ENCODE peak calls at places on chromosomes 2 and 18, in eight cellular contexts. M is heart left ventricle, I is Peyer's patch, V is tibial nerve, B is K562, K is adrenal gland, H is transverse colon, N is breast epithelium. R is an unnamed sample.

GRCh38 chr2:150147889-150148683 is 339.4 kb downstream of the RND3 start:
- DNase-seq in V (no peak), H (no peak), K (no peak), B (no peak), M (no peak), I (no peak), N (no peak), R (no peak)

GRCh38 chr2:127388423-127389164 is 819 bp upstream of the MAP3K2 start:
- DNase-seq in V (no peak), M (no peak), I (no peak), H (no peak), K (no peak), N (no peak), B (no peak), R (no peak)

GRCh38 chr18:67131498-67131897 is 385.0 kb downstream of the DSEL start:
- DNase-seq in B (no peak), I (no peak), N (no peak), V (no peak), H (no peak), M (no peak), K (no peak), R (no peak)

GRCh38 chr2:85106489-85107180 is 26.6 kb upstream of the TCF7L1 start:
- DNase-seq in B (no peak), K (no peak), H (no peak), I (no peak), N (no peak), M (no peak), V (no peak), R (no peak)

GRCh38 chr2:134669731-134670669 is 48.8 kb downstream of the TMEM163 start:
- DNase-seq in B (no peak), I (no peak), N (no peak), K (peak; percentile 83), H (no peak), V (peak; percentile 11), M (no peak), R (peak; percentile 32)

GRCh38 chr2:179596018-179596417 is 265.4 kb downstream of the ZNF385B start:
- DNase-seq in K (no peak), H (no peak), N (no peak), I (no peak), B (no peak), M (no peak), V (no peak), R (no peak)

GRCh38 chr18:2855560-2856350 is 8.9 kb downstream of the EMILIN2 start:
- DNase-seq in V (no peak), M (no peak), N (no peak), H (no peak), I (no peak), B (no peak), K (no peak), R (no peak)

GRCh38 chr2:132550285-132550684 is 119.7 kb downstream of the LYPD1 start:
- DNase-seq in V (no peak), B (no peak), N (no peak), K (no peak), H (no peak), I (no peak), M (no peak), R (no peak)

GRCh38 chr2:46167406-46167805 is 129.8 kb upstream of the EPAS1 start:
- DNase-seq in N (no peak), K (no peak), M (no peak), B (no peak), H (no peak), V (no peak), I (no peak), R (no peak)

GRCh38 chr2:97991081-97991856 is 4.5 kb downstream of the TMEM131 start:
- DNase-seq in I (no peak), N (no peak), V (no peak), M (no peak), H (no peak), K (no peak), B (no peak), R (no peak)

GRCh38 chr2:106944220-106944619 is 58.3 kb upstream of the ST6GAL2 start:
- DNase-seq in H (no peak), K (no peak), V (no peak), M (no peak), I (no peak), B (no peak), N (no peak), R (no peak)

GRCh38 chr2:146451972-146452371 is 1392.9 kb upstream of the ACVR2A start:
- DNase-seq in B (no peak), K (no peak), V (no peak), I (no peak), M (no peak), N (no peak), H (no peak), R (no peak)

GRCh38 chr2:234206738-234207137 is 156.2 kb downstream of the SPP2 start:
- DNase-seq in H (no peak), K (no peak), B (no peak), V (no peak), M (no peak), N (no peak), I (no peak), R (no peak)

GRCh38 chr18:13232971-13233565 is 14.5 kb downstream of the LDLRAD4 start:
- DNase-seq in K (no peak), N (no peak), I (no peak), V (no peak), H (no peak), M (no peak), B (no peak), R (peak; percentile 82)

GRCh38 chr2:66547887-66548286 is 113.0 kb downstream of the MEIS1 start:
- DNase-seq in B (no peak), V (no peak), K (no peak), N (no peak), H (no peak), M (no peak), I (no peak), R (no peak)
- H3K27ac ChIP-seq in B (no peak overlapping the region), V (no peak overlapping the region), K (no peak overlapping the region), N (no peak overlapping the region), H (no peak overlapping the region), M (no peak overlapping the region), I (no peak overlapping the region), R (no peak overlapping the region)

GRCh38 chr2:205887637-205888036 is 198.3 kb downstream of the INO80D start:
- DNase-seq in H (no peak), I (no peak), V (no peak), B (no peak), M (no peak), N (no peak), K (no peak), R (no peak)

GRCh38 chr2:205889073-205889472 is 196.9 kb downstream of the INO80D start:
- DNase-seq in N (peak; percentile 24), B (no peak), I (no peak), M (no peak), K (no peak), H (no peak), V (no peak), R (no peak)

GRCh38 chr2:205895981-205896655 is 189.9 kb downstream of the INO80D start:
- DNase-seq in B (no peak), M (no peak), N (no peak), K (no peak), I (no peak), H (no peak), V (no peak), R (no peak)

GRCh38 chr2:205892141-205893064 is 193.6 kb downstream of the INO80D start:
- DNase-seq in H (peak; percentile 39), B (no peak), I (no peak), M (no peak), V (peak; percentile 22), N (peak; percentile 73), K (no peak), R (peak; percentile 85)
- TF ChIP-seq CTCF in H (no peak), B (no peak), I (no peak), M (no peak), V (no peak), N (no peak), K (no peak), R (no peak)

GRCh38 chr2:866009-866680 is 84.5 kb upstream of the SNTG2 start:
- DNase-seq in V (no peak), I (no peak), M (peak; percentile 50), N (no peak), B (no peak), K (no peak), H (no peak), R (no peak)
- TF ChIP-seq POLR2A in V (no peak), I (no peak), M (no peak), N (no peak), B (no peak), K (no peak), H (no peak), R (no peak)

GRCh38 chr18:31227497-31228229 is 65.0 kb upstream of the DSC1 start:
- DNase-seq in B (no peak), H (no peak), V (no peak), M (no peak), N (no peak), K (no peak), I (no peak), R (no peak)

GRCh38 chr18:31229829-31230228 is 67.2 kb upstream of the DSC1 start:
- DNase-seq in V (no peak), B (no peak), N (no peak), I (no peak), H (no peak), K (no peak), M (no peak), R (no peak)

GRCh38 chr18:31232779-31233424 is 70.2 kb upstream of the DSC1 start:
- DNase-seq in N (no peak), M (no peak), K (no peak), H (peak; percentile 66), B (no peak), I (no peak), V (no peak), R (no peak)

GRCh38 chr18:31232000-31232399 is 69.3 kb upstream of the DSC1 start:
- DNase-seq in I (no peak), B (no peak), H (no peak), M (no peak), V (no peak), K (no peak), N (no peak), R (no peak)

DNA sequence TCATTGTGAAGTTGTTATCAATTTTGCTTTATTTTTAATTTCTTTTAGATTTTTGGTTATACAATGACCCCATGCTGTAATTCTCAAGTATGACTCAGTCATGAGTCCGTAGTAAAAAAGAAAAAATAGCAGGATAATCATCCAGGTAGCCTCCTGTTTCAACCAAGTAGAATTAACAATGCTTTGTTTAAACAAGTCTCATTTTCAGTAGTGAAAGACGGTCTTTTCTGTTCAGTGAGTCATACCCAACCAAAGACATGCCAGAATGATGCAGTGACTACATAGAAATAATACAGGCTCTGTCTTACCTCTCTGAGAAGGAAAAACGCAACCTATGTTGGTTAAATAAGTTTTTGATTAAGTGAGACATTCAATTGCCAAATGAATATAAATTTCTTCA is 67.8 kb upstream of the DSC1 start:
- DNase-seq in N (no peak), K (no peak), H (no peak), B (no peak), I (no peak), V (no peak), M (no peak), R (no peak)
- H3K27ac ChIP-seq in N (peak overlapping the region; percentile 57), K (no peak overlapping the region), H (no peak overlapping the region), B (no peak overlapping the region), I (no peak overlapping the region), V (no peak overlapping the region), M (no peak overlapping the region), R (peak overlapping the region; percentile 31)

DNA sequence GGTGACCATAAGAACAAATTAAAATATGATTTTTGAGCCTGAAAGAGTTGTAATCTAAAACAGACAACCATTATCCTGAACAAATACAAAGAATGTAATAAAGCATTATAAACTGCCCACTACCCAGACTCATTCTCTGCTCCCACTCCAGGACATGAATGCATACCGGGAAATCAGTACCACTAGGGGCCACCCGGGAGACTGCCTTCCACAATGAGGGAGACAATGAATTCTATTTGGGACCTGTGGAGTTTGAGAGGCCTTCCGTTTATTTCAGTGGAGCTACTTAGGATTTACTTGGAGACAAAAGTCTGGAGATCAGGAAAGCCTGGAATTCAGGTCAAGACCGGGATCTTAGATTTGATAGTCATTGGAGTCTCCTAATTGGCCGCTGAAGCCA is 50.0 kb downstream of the NAB1 start:
- DNase-seq in M (no peak), N (no peak), I (no peak), K (no peak), H (no peak), B (no peak), V (no peak), R (no peak)
- TF ChIP-seq CTCF in M (peak; percentile 16), N (no peak), I (no peak), K (no peak), H (no peak), B (peak; percentile 39), V (peak; percentile 7), R (peak; percentile 23)

R was measured in thyroid gland.